ENCODE peak calls at places on chromosomes 11 and 22, in five cellular contexts. P, W, T, S and M are unnamed samples.

GRCh38 chr11:103281301-103281700 is 172.1 kb downstream of the DYNC2H1 start:
- DNase-seq in P (no peak), W (peak), T (no peak), S (no peak), M (no peak)

GRCh38 chr11:62169935-62170334 is 20.1 kb upstream of the SCGB1D1 start:
- DNase-seq in P (no peak), W (no peak), T (no peak), S (no peak), M (no peak)

GRCh38 chr11:34997872-34998548 is 81.6 kb downstream of the PDHX start:
- DNase-seq in P (peak), W (peak), T (no peak), S (no peak), M (peak)

GRCh38 chr22:26318975-26319374 is 110.1 kb upstream of the ASPHD2 start:
- DNase-seq in P (no peak), W (peak), T (no peak), S (peak), M (no peak)

GRCh38 chr11:79030448-79030847 is 410.4 kb downstream of the TENM4 start:
- DNase-seq in P (no peak), W (no peak), T (no peak), S (no peak), M (no peak)

GRCh38 chr11:16978021-16978370 is 36.2 kb downstream of the PLEKHA7 start:
- DNase-seq in P (no peak), W (no peak), T (no peak), S (no peak), M (no peak)

GRCh38 chr11:61971177-61972111 is 4.0 kb upstream of the FTH1 start:
- DNase-seq in P (peak), W (peak), T (no peak), S (peak), M (peak)

GRCh38 chr11:128477811-128478210 is 109.5 kb downstream of the ETS1 start:
- DNase-seq in P (no peak), W (no peak), T (no peak), S (no peak), M (no peak)

GRCh38 chr11:11410626-11411025 is 57.6 kb upstream of the CSNK2A3 start:
- DNase-seq in P (no peak), W (no peak), T (no peak), S (no peak), M (no peak)

GRCh38 chr11:93033093-93033492 is 63.6 kb downstream of the MTNR1B start:
- DNase-seq in P (no peak), W (no peak), T (no peak), S (no peak), M (no peak)

GRCh38 chr22:26884921-26885320 is 227.5 kb downstream of the MIAT start:
- DNase-seq in P (no peak), W (no peak), T (no peak), S (no peak), M (no peak)

GRCh38 chr11:6650980-6651379 is 4.6 kb downstream of the DCHS1 start:
- DNase-seq in P (no peak), W (peak), T (no peak), S (no peak), M (no peak)

GRCh38 chr22:27247691-27248434 is 553.7 kb downstream of the MN1 start:
- DNase-seq in P (no peak), W (no peak), T (no peak), S (no peak), M (no peak)

GRCh38 chr22:32341122-32341740 is 16.4 kb upstream of the RFPL3 start:
- DNase-seq in P (no peak), W (no peak), T (no peak), S (no peak), M (peak)

GRCh38 chr22:41833369-41834004 is 582 bp downstream of the SREBF2 start:
- DNase-seq in P (no peak), W (no peak), T (peak), S (peak), M (peak)

GRCh38 chr11:33912405-33913361 is 20.8 kb upstream of the LMO2 start:
- DNase-seq in P (peak), W (peak), T (no peak), S (no peak), M (no peak)

GRCh38 chr22:27597703-27598444 is 203.7 kb downstream of the MN1 start:
- DNase-seq in P (peak), W (peak), T (no peak), S (peak), M (no peak)

GRCh38 chr11:119594639-119595249 is 134.3 kb downstream of the NECTIN1 start:
- DNase-seq in P (peak), W (peak), T (no peak), S (peak), M (peak)